ENCODE peak calls at places on chromosomes 13 and 19, in six cellular contexts. W, D, P, B, H and V are unnamed samples.

GRCh38 chr13:97222934-97223710 is 989 bp downstream of the MBNL2 start:
- DNase-seq in W (no peak), D (no peak), P (no peak), B (no peak), H (no peak), V (no peak)

GRCh38 chr19:17420267-17420924 is 549 bp downstream of the MVB12A start:
- DNase-seq in W (no peak), D (peak), P (peak), B (peak), H (peak), V (peak)

GRCh38 chr13:111422352-111422751 is 101.9 kb downstream of the TEX29 start:
- DNase-seq in W (no peak), D (no peak), P (no peak), B (no peak), H (no peak), V (no peak)

GRCh38 chr13:111117961-111118360 is 2.9 kb downstream of the ARHGEF7 start:
- DNase-seq in W (no peak), D (peak), P (no peak), B (no peak), H (no peak), V (no peak)

GRCh38 chr13:48653074-48654054 is at the start of gene CYSLTR2:
- DNase-seq in W (no peak), D (peak), P (no peak), B (peak), H (no peak), V (no peak)

GRCh38 chr19:35154535-35155406 is at the start of gene FXYD5:
- DNase-seq in W (no peak), D (peak), P (no peak), B (peak), H (peak), V (peak)

GRCh38 chr19:14443632-14444216 is 10.6 kb downstream of the PKN1 start:
- DNase-seq in W (no peak), D (no peak), P (no peak), B (no peak), H (no peak), V (no peak)

GRCh38 chr13:34343413-34343812 is 525.5 kb downstream of the RFC3 start:
- DNase-seq in W (no peak), D (no peak), P (no peak), B (no peak), H (no peak), V (no peak)

GRCh38 chr13:40102854-40103253 is 447.4 kb downstream of the COG6 start:
- DNase-seq in W (no peak), D (peak), P (peak), B (peak), H (no peak), V (peak)